ENCODE peak calls at places on chromosomes 4 and X, in four cellular contexts. E, O, B and L are unnamed samples.

GRCh38 chr4:16032382-16032743 is 51.5 kb downstream of the PROM1 start:
- DNase-seq in B (no peak), O (no peak), E (no peak), L (no peak)

GRCh38 chr4:173490256-173490655 is 39.8 kb downstream of the HAND2 start:
- DNase-seq in O (no peak), B (peak; percentile 79), E (no peak), L (no peak)

GRCh38 chr4:186826866-186827541 is 103.3 kb upstream of the FAT1 start:
- DNase-seq in B (no peak), E (no peak), O (no peak), L (no peak)

GRCh38 chrX:53071604-53072417 is 10.4 kb upstream of the TSPYL2 start:
- DNase-seq in B (peak; percentile 67), E (peak; percentile 81), O (peak; percentile 46), L (peak; percentile 36)

GRCh38 chr4:40923326-40924095 is 173.8 kb downstream of the NSUN7 start:
- DNase-seq in O (no peak), B (no peak), E (no peak), L (no peak)

GRCh38 chrX:2500681-2501151 is at the start of the genes DHRSX and ZBED1:
- DNase-seq in E (peak; percentile 29), B (peak; percentile 13), O (no peak), L (peak; percentile 69)

GRCh38 chr4:141921293-141921692 is 284.9 kb downstream of the IL15 start:
- DNase-seq in E (no peak), O (no peak), B (no peak), L (no peak)

GRCh38 chr4:76074468-76074867 is at the start of gene ART3:
- DNase-seq in E (no peak), O (no peak), B (no peak), L (no peak)

GRCh38 chr4:123352240-123352945 is 44.2 kb upstream of the SPRY1 start:
- DNase-seq in O (no peak), B (no peak), E (no peak), L (no peak)

GRCh38 chrX:150365051-150365952 is 2.2 kb downstream of the MAMLD1 start:
- DNase-seq in O (no peak), E (peak; percentile 34), B (peak; percentile 36), L (peak; percentile 12)

GRCh38 chr4:17055788-17056187 is 157.3 kb upstream of the LDB2 start:
- DNase-seq in O (no peak), B (no peak), E (no peak), L (no peak)

GRCh38 chr4:163385466-163385865 is 41.8 kb downstream of the NPY5R start:
- DNase-seq in O (no peak), E (no peak), B (no peak), L (no peak)

GRCh38 chrX:151177141-151178027 is 1.0 kb downstream of the GPR50 start:
- DNase-seq in B (no peak), E (no peak), O (no peak), L (no peak)

GRCh38 chrX:20382518-20383291 is 116.0 kb upstream of the RPS6KA3 start:
- DNase-seq in B (no peak), E (no peak), O (peak; percentile 12), L (no peak)

GRCh38 chr4:112813790-112814189 is 176.8 kb downstream of the LARP7 start:
- DNase-seq in O (peak; percentile 67), E (no peak), B (no peak), L (no peak)

GRCh38 chr4:168139336-168139735 is 47.0 kb downstream of the ANXA10 start:
- DNase-seq in O (no peak), E (no peak), B (no peak), L (no peak)

GRCh38 chrX:17291998-17292658 is 82.9 kb upstream of the NHS start:
- DNase-seq in B (no peak), O (no peak), E (no peak), L (no peak)

GRCh38 chr4:173794662-173795061 is 264.6 kb upstream of the HAND2 start:
- DNase-seq in E (no peak), O (no peak), B (no peak), L (no peak)

GRCh38 chr4:54819044-54819443 is 161.3 kb downstream of the KIT start:
- DNase-seq in O (no peak), B (peak; percentile 82), E (no peak), L (no peak)

GRCh38 chr4:156799121-156799589 is 172.4 kb downstream of the PDGFC start:
- DNase-seq in E (no peak), B (no peak), O (no peak), L (no peak)

GRCh38 chrX:152072236-152072635 is 66.1 kb downstream of the MAGEA10 start:
- DNase-seq in O (no peak), E (peak; percentile 16), B (no peak), L (no peak)

GRCh38 chr4:183950536-183950935 is 45.4 kb downstream of the STOX2 start:
- DNase-seq in E (no peak), O (no peak), B (no peak), L (no peak)

GRCh38 chr4:169253087-169253675 is 17.6 kb downstream of the SH3RF1 start:
- DNase-seq in O (no peak), E (no peak), B (no peak), L (no peak)

GRCh38 chr4:153622778-153623240 is 61.3 kb upstream of the TLR2 start:
- DNase-seq in E (no peak), O (no peak), B (no peak), L (no peak)

GRCh38 chrX:6383911-6384310 is 151.0 kb downstream of the VCX3A start:
- DNase-seq in E (no peak), O (no peak), B (no peak), L (no peak)

GRCh38 chr4:24657768-24658617 is 73.6 kb upstream of the DHX15 start:
- DNase-seq in E (no peak), O (peak; percentile 80), B (peak; percentile 65), L (peak; percentile 21)

GRCh38 chrX:55908685-55909212 is 191.2 kb downstream of the RRAGB start:
- DNase-seq in B (no peak), O (no peak), E (no peak), L (no peak)

GRCh38 chr4:85681194-85681803 is 206.3 kb downstream of the ARHGAP24 start:
- DNase-seq in E (peak; percentile 43), B (peak; percentile 85), O (no peak), L (no peak)

GRCh38 chrX:103002576-103002975 is 61.4 kb downstream of the BEX1 start:
- DNase-seq in E (no peak), B (no peak), O (no peak), L (no peak)

GRCh38 chr4:109294468-109295020 is 7.9 kb downstream of the COL25A1 start:
- DNase-seq in E (no peak), O (no peak), B (no peak), L (no peak)

GRCh38 chrX:152138388-152138784 is at the start of gene MAGEA10:
- DNase-seq in E (no peak), B (no peak), O (no peak), L (no peak)

GRCh38 chrX:103437147-103437873 is 61.0 kb downstream of the BEX3 start:
- DNase-seq in B (no peak), O (no peak), E (peak; percentile 7), L (no peak)

GRCh38 chr4:153922148-153922547 is 133.3 kb upstream of the SFRP2 start:
- DNase-seq in E (no peak), O (no peak), B (no peak), L (no peak)

DNA sequence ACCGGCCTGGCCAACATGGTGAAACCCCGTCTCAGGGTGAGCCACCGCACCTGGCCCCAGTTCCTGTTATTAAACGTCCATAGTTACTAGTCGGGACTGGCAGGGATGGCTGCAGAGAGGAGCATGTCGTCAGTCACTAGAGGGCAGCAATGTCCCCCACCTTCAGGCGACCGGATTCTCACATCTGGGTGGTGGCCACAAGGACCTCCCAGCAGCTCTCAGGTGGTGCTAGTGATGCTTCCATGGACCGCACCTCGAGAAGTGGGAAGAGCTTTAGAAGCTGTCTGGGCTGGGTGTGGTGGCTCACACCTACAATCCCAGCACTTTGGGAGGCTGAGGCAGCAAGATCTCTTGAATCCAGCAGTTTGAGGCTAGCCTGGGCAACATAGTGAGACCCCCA is 13.3 kb upstream of the IL3RA start:
- DNase-seq in E (peak; percentile 57), O (peak; percentile 55), B (peak; percentile 90), L (peak; percentile 57)
- TF ChIP-seq SPI1 in E (no peak), O (peak; percentile 76), B (peak; percentile 69), L (peak; percentile 73)

GRCh38 chr4:143768007-143768591 is 67.6 kb upstream of the FREM3 start:
- DNase-seq in O (no peak), E (no peak), B (no peak), L (no peak)
- TF ChIP-seq POLR2AphosphoS5 in O (no peak), E (no peak), B (no peak), L (no peak)

DNA sequence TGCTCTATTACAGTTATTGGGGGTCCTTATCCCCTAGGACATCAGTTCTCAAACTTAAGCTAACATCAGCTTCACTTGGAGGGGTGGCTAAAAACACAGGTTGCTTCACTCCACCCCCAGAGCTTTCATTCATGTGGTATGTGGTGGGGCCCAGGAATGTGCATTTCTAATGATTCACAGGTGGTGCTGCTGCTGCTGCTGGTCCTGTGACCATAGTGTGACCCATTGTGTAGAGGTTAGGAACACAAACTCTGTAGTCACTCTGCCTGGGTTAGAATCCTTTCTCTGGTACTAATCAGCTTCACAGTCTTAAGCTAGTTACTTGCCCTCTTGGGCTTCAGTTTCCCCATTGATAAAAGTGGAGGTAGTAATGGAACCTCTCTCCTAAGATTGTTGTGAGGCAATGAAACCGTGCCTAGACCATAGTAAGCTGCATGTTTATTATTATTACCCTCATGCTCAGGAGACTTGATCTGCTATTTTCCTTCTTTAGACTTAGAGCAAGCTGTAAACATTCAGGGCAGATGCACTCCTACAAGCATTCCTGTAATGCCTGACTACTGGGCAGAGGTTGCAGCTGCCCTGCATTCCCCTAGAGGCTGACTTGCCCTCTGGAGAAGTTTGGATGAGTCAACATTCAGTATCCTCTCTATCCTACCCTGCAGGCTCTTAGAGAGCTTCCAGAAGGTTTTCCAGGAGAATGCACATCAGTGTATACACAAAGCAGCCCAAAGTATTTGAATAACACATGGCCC is 94.1 kb upstream of the ACSL4 start:
- DNase-seq in B (no peak), O (no peak), E (no peak), L (no peak)
- TF ChIP-seq SPI1 in B (no peak), O (no peak), E (no peak), L (no peak)

GRCh38 chr4:70701271-70701670 is 12.9 kb downstream of the UTP3 start:
- DNase-seq in E (no peak), O (no peak), B (no peak), L (no peak)

GRCh38 chr4:70704333-70705145 is 16.2 kb downstream of the UTP3 start:
- DNase-seq in B (peak; percentile 42), O (no peak), E (peak; percentile 92), L (peak; percentile 54)

GRCh38 chr4:70705856-70706461 is 15.8 kb upstream of the RUFY3 start:
- DNase-seq in E (no peak), O (no peak), B (no peak), L (no peak)

GRCh38 chr4:70705146-70705855 is 16.5 kb upstream of the RUFY3 start:
- DNase-seq in E (peak; percentile 85), B (peak; percentile 36), O (no peak), L (peak; percentile 67)

GRCh38 chr4:70703695-70704332 is 15.5 kb downstream of the UTP3 start:
- DNase-seq in E (peak; percentile 31), B (no peak), O (no peak), L (no peak)
- TF ChIP-seq POLR2AphosphoS5 in E (no peak), B (no peak), O (no peak), L (no peak)

DNA sequence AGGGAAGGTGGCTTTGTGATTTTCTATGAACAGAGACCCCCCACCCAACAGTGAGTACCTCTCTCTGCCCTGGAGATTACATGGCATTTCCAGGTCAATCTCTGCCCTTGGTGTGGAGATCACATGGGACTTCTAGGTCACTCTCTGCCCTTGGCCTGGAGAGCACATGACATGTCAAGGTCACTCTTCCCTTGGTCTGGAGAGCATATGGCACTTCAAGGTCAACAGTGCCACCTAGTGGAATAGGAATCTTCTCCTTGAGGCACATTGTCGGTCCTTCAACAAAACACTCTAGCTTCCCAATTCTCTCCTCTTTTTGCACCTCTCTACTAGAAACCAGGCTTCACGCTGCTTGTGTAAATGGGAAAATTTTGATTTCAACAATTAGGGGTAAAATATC is 66.2 kb upstream of the TACR3 start:
- DNase-seq in E (peak; percentile 57), O (peak; percentile 17), B (peak; percentile 31), L (peak; percentile 1)
- TF ChIP-seq SPI1 in E (no peak), O (no peak), B (no peak), L (no peak)